ENCODE peak calls at places on chromosomes 7 and 10, in seven cellular contexts. D is Calu3, R is vagina, L is AG04449, X is colonic mucosa, E is choroid plexus epithelial cell, K is BJ. M is an unnamed sample.
A peak's percentile ranks its signal among the peaks of the same experiment; 100 is the strongest.

GRCh38 chr10:93074137-93074596 is 474 bp downstream of the CYP26A1 start:
- DNase-seq in D (peak; percentile 47), R (peak; percentile 56), L (no peak), X (no peak), E (no peak), K (no peak), M (peak; percentile 65)

GRCh38 chr10:78529262-78529661 is 495.6 kb downstream of the RPS24 start:
- DNase-seq in D (no peak), R (no peak), L (no peak), X (no peak), E (no peak), K (no peak), M (no peak)

GRCh38 chr7:120709931-120710330 is 148.0 kb downstream of the TSPAN12 start:
- DNase-seq in D (no peak), R (no peak), L (no peak), X (no peak), E (no peak), K (no peak), M (no peak)

GRCh38 chr10:17123062-17123661 is 6.4 kb downstream of the CUBN start:
- DNase-seq in D (no peak), R (no peak), L (peak; percentile 40), X (no peak), E (peak; percentile 76), K (peak; percentile 76), M (no peak)

GRCh38 chr7:106599343-106599698 is 61.6 kb downstream of the CCDC71L start:
- DNase-seq in D (no peak), R (no peak), L (no peak), X (peak; percentile 46), E (no peak), K (no peak), M (no peak)

GRCh38 chr7:103605640-103606039 is 159.6 kb upstream of the SLC26A5 start:
- DNase-seq in D (no peak), R (no peak), L (no peak), X (no peak), E (no peak), K (no peak), M (no peak)

GRCh38 chr7:79308176-79308575 is 145.3 kb downstream of the MAGI2 start:
- DNase-seq in D (no peak), R (no peak), L (no peak), X (no peak), E (peak; percentile 79), K (no peak), M (no peak)

GRCh38 chr10:122142652-122143237 is 128.4 kb upstream of the BTBD16 start:
- DNase-seq in D (peak; percentile 41), R (no peak), L (no peak), X (peak; percentile 53), E (no peak), K (no peak), M (peak; percentile 72)

GRCh38 chr7:2809903-2810628 is 34.0 kb downstream of the GNA12 start:
- DNase-seq in D (no peak), R (no peak), L (no peak), X (no peak), E (peak; percentile 67), K (no peak), M (no peak)

GRCh38 chr10:129459762-129460539 is 7.1 kb upstream of the MGMT start:
- DNase-seq in D (no peak), R (no peak), L (no peak), X (no peak), E (no peak), K (no peak), M (no peak)

GRCh38 chr7:29319719-29320521 is 125.3 kb downstream of the CHN2 start:
- DNase-seq in D (no peak), R (no peak), L (no peak), X (no peak), E (no peak), K (no peak), M (no peak)

DNA sequence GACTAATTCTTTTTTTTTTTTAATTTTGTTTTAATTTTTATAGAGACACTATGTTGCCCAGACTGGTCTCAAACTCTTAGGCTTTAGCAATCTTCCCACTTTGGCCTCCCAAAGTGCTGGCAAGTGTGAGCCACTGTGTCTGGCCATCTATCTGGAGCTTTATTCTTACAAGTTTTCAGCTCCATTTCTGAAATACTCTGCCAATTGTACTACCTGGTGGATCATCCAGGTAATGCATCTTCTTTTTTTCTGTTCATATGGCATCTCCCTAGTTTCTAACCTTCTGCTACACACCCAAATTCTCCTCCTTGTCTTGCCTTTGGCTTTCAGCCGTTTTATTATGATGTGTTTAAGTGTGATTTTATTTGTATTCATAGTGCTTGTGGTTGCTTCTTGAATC is 40.2 kb downstream of the ZNF365 start:
- DNase-seq in D (no peak), R (no peak), L (no peak), X (no peak), E (peak; percentile 34), K (no peak), M (no peak)
- TF ChIP-seq CTCF in D (peak; percentile 31), R (no peak), L (peak; percentile 2), X (no peak), E (no peak), K (no peak), M (no peak)

GRCh38 chr7:151168787-151169162 is 1.3 kb upstream of the GBX1 start:
- DNase-seq in D (no peak), R (no peak), L (no peak), X (no peak), E (no peak), K (no peak), M (no peak)

GRCh38 chr7:151168022-151168786 is 710 bp upstream of the GBX1 start:
- DNase-seq in D (peak; percentile 65), R (no peak), L (no peak), X (peak; percentile 37), E (no peak), K (no peak), M (no peak)

GRCh38 chr7:151172273-151173141 is 5.0 kb upstream of the GBX1 start:
- DNase-seq in D (peak; percentile 79), R (no peak), L (no peak), X (peak; percentile 72), E (peak; percentile 73), K (peak; percentile 1), M (peak; percentile 69)

GRCh38 chr7:151166629-151167196 is 781 bp downstream of the GBX1 start:
- DNase-seq in D (no peak), R (no peak), L (no peak), X (no peak), E (no peak), K (no peak), M (no peak)

DNA sequence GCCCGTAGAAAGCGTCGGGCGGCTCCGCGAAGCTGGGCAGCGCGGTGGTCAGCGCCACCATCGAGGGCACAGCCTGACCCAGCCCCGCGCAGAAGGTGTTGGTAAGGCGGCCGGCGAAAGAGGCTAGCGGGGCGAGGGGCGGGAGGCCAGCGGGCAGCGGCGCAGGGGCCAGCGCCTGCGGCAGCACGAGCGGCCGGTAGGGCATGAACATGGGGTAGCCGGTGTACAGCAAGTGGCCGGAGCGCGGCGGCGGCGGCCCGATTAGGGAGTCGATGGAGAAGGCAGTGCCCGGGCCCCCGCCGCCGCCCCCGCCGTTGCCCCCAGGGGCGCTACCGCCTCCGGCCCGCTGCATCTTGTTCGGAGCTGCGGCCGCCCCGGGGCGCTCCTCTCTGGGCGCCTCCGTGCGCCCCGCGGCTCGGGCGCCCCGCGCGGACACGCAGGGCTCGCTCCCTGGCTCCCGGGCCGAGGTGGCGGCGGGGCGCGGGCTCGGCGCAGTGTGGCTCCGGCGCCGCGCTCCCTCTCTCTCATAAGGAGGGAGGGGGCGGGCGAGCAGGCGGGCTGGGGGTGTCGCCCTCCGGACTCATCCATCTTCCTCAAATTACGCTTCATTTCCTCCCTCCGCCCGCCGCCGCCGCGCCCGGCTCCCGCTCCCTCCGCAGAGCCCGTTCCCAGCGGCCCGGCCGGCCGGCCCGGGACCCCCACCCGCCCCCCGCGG is at the start of gene GBX1:
- DNase-seq in D (peak; percentile 44), R (no peak), L (no peak), X (no peak), E (no peak), K (no peak), M (peak; percentile 61)
- TF ChIP-seq CTCF in D (no peak), R (no peak), L (no peak), X (no peak), E (no peak), K (no peak), M (peak; percentile 28)

GRCh38 chr10:99172130-99172738 is 63.4 kb downstream of the HPSE2 start:
- DNase-seq in D (peak; percentile 35), R (no peak), L (no peak), X (peak; percentile 22), E (peak; percentile 14), K (peak; percentile 3), M (no peak)
- TF ChIP-seq CTCF in D (peak; percentile 45), R (no peak), L (peak; percentile 40), X (peak; percentile 38), E (peak; percentile 32), K (peak; percentile 79), M (peak; percentile 44)

DNA sequence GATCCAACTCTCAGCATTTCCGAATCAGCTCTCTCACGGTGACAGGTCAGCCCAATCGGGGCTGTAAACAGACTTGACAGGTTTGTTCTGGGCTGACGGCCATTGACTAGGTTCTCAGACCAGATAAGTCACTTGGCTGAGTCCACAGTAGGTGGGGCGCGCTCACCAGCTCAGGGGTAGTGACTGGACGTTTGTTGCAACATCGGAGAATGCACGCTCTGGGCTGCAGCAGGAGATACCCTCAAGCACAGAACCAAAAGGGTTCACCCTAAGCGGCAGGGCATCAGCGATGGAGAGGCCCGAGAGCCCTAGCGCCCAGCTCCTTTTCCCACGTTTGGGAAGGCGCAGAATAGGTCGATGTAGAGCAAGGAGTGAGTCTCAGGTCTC is 1.8 kb downstream of the KLLN start:
- DNase-seq in D (peak; percentile 63), R (peak; percentile 96), L (no peak), X (peak; percentile 83), E (peak; percentile 87), K (no peak), M (peak; percentile 23)
- TF ChIP-seq CTCF in D (no peak), R (no peak), L (peak; percentile 14), X (no peak), E (peak; percentile 43), K (peak; percentile 39), M (no peak)